ENCODE peak calls at places on chromosomes 2 and 18, in ten cellular contexts. F is lower lobe of right lung; B is endodermal cell; D is BE2C; J is CD8-positive, alpha-beta memory T cell; A is AG09309; H is astrocyte of the spinal cord; P is kidney epithelial cell; W is HCT116; Z is adrenal gland. Q is an unnamed sample.

GRCh38 chr18:25349131-25349925 is 2.6 kb downstream of the ZNF521 start:
- DNase-seq in F (peak), B (peak), D (no peak), J (no peak), A (no peak), H (peak), P (no peak), W (no peak), Z (peak), Q (no peak)

GRCh38 chr18:8140841-8141501 is 468.3 kb upstream of the RAB12 start:
- DNase-seq in F (no peak), B (peak), D (no peak), J (no peak), A (peak), H (peak), P (no peak), W (no peak), Z (peak), Q (no peak)

GRCh38 chr2:70779911-70780580 is 10.4 kb downstream of the FIGLA start:
- DNase-seq in F (no peak), B (no peak), D (no peak), J (no peak), A (no peak), H (no peak), P (no peak), W (no peak), Z (no peak), Q (no peak)

GRCh38 chr2:166361351-166362153 is 14.2 kb downstream of the SCN9A start:
- DNase-seq in F (no peak), B (no peak), D (no peak), J (no peak), A (no peak), H (peak), P (no peak), W (peak), Z (no peak), Q (peak)

GRCh38 chr2:72222829-72223564 is 75.3 kb upstream of the CYP26B1 start:
- DNase-seq in F (no peak), B (no peak), D (no peak), J (no peak), A (peak), H (peak), P (no peak), W (no peak), Z (no peak), Q (no peak)

GRCh38 chr2:213980883-213981282 is 430.0 kb upstream of the VWC2L start:
- DNase-seq in F (no peak), B (no peak), D (no peak), J (no peak), A (no peak), H (no peak), P (no peak), W (no peak), Z (no peak), Q (no peak)

GRCh38 chr2:25743132-25743830 is 69.9 kb upstream of the DTNB start:
- DNase-seq in F (no peak), B (no peak), D (no peak), J (no peak), A (no peak), H (no peak), P (no peak), W (no peak), Z (no peak), Q (no peak)

GRCh38 chr18:62982600-62983251 is 267.4 kb downstream of the PHLPP1 start:
- DNase-seq in F (no peak), B (peak), D (peak), J (peak), A (peak), H (peak), P (peak), W (peak), Z (peak), Q (peak)

GRCh38 chr18:54742654-54743053 is 85.6 kb upstream of the RAB27B start:
- DNase-seq in F (no peak), B (no peak), D (no peak), J (no peak), A (peak), H (peak), P (peak), W (no peak), Z (peak), Q (no peak)

GRCh38 chr2:71208756-71209155 is 18.1 kb downstream of the PAIP2B start:
- DNase-seq in F (no peak), B (no peak), D (no peak), J (no peak), A (no peak), H (no peak), P (no peak), W (no peak), Z (no peak), Q (no peak)

GRCh38 chr2:240619506-240620148 is 5.7 kb upstream of the GPR35 start:
- DNase-seq in F (peak), B (peak), D (peak), J (no peak), A (no peak), H (no peak), P (no peak), W (no peak), Z (peak), Q (no peak)

GRCh38 chr2:212294816-212295215 is 243.8 kb downstream of the ERBB4 start:
- DNase-seq in F (no peak), B (no peak), D (peak), J (no peak), A (no peak), H (no peak), P (no peak), W (no peak), Z (no peak), Q (no peak)

GRCh38 chr2:98608962-98609604 is 694 bp downstream of the UNC50 start:
- DNase-seq in F (no peak), B (peak), D (no peak), J (no peak), A (no peak), H (peak), P (no peak), W (no peak), Z (peak), Q (no peak)

GRCh38 chr2:128563348-128563687 is 244.7 kb upstream of the HS6ST1 start:
- DNase-seq in F (no peak), B (no peak), D (no peak), J (no peak), A (peak), H (peak), P (no peak), W (no peak), Z (peak), Q (no peak)

GRCh38 chr2:14601070-14601770 is 31.3 kb upstream of the LRATD1 start:
- DNase-seq in F (no peak), B (no peak), D (no peak), J (no peak), A (no peak), H (peak), P (no peak), W (no peak), Z (no peak), Q (no peak)

GRCh38 chr2:96117701-96118588 is 1.6 kb upstream of the ADRA2B start:
- DNase-seq in F (peak), B (no peak), D (peak), J (peak), A (no peak), H (no peak), P (no peak), W (no peak), Z (no peak), Q (no peak)

GRCh38 chr2:224982910-224983688 is 59.2 kb downstream of the DOCK10 start:
- DNase-seq in F (peak), B (no peak), D (no peak), J (no peak), A (no peak), H (peak), P (no peak), W (no peak), Z (no peak), Q (peak)

DNA sequence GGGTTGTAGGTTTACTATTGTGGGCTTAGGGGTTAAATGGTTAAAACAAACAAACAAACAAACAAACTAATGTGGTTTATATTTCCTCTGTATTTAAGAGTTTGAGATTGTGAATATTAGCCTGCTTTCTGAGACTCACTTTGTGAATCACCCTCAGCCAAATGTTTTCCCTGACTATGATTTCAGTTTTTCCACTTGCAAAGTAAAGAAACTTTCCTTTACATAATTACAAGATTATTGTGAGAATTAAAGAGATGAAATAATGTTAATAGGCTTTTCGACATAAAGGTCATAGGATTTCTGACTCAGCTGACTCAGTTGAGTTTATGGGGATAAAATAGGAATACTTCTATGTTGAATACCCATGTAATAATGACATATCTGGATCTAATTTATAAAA is 2.9 kb downstream of the GULP1 start:
- DNase-seq in F (no peak), B (no peak), D (no peak), J (no peak), A (no peak), H (peak), P (no peak), W (no peak), Z (no peak), Q (no peak)
- H3K4me3 ChIP-seq in F (peak), B (peak), D (peak), J (no peak), A (peak), H (peak), P (peak), W (peak), Z (no peak), Q (no peak)

GRCh38 chr18:10482985-10483949 is 28.8 kb downstream of the APCDD1 start:
- DNase-seq in F (no peak), B (no peak), D (no peak), J (no peak), A (no peak), H (no peak), P (no peak), W (no peak), Z (peak), Q (peak)

GRCh38 chr18:10481831-10482230 is 27.4 kb downstream of the APCDD1 start:
- DNase-seq in F (no peak), B (no peak), D (no peak), J (no peak), A (no peak), H (no peak), P (no peak), W (no peak), Z (no peak), Q (no peak)

GRCh38 chr18:10477863-10478260 is 23.4 kb downstream of the APCDD1 start:
- DNase-seq in F (no peak), B (no peak), D (no peak), J (no peak), A (no peak), H (no peak), P (no peak), W (no peak), Z (no peak), Q (no peak)

GRCh38 chr18:10485475-10485874 is 31.0 kb downstream of the APCDD1 start:
- DNase-seq in F (no peak), B (no peak), D (no peak), J (no peak), A (no peak), H (no peak), P (no peak), W (no peak), Z (no peak), Q (no peak)

GRCh38 chr18:10482363-10482984 is 28.0 kb downstream of the APCDD1 start:
- DNase-seq in F (no peak), B (no peak), D (no peak), J (no peak), A (no peak), H (no peak), P (no peak), W (no peak), Z (no peak), Q (no peak)
- H3K4me3 ChIP-seq in F (no peak), B (no peak), D (no peak), J (no peak), A (no peak), H (no peak), P (no peak), W (no peak), Z (no peak), Q (no peak)

GRCh38 chr2:219446689-219447088 is 12.0 kb downstream of the SPEG start:
- DNase-seq in F (no peak), B (no peak), D (no peak), J (no peak), A (no peak), H (no peak), P (no peak), W (no peak), Z (no peak), Q (no peak)

GRCh38 chr2:219449609-219450008 is 15.0 kb downstream of the SPEG start:
- DNase-seq in F (no peak), B (no peak), D (no peak), J (no peak), A (no peak), H (no peak), P (no peak), W (no peak), Z (no peak), Q (no peak)

GRCh38 chr2:219448776-219449476 is 14.3 kb downstream of the SPEG start:
- DNase-seq in F (no peak), B (peak), D (no peak), J (no peak), A (no peak), H (no peak), P (no peak), W (no peak), Z (no peak), Q (no peak)

GRCh38 chr2:219447242-219448098 is 12.8 kb downstream of the SPEG start:
- DNase-seq in F (no peak), B (peak), D (no peak), J (no peak), A (no peak), H (no peak), P (no peak), W (no peak), Z (no peak), Q (no peak)

GRCh38 chr2:219448099-219448775 is 13.6 kb downstream of the SPEG start:
- DNase-seq in F (no peak), B (peak), D (no peak), J (no peak), A (no peak), H (no peak), P (no peak), W (no peak), Z (no peak), Q (no peak)
- H3K4me3 ChIP-seq in F (no peak), B (no peak), D (no peak), J (no peak), A (no peak), H (no peak), P (no peak), W (no peak), Z (no peak), Q (no peak)

DNA sequence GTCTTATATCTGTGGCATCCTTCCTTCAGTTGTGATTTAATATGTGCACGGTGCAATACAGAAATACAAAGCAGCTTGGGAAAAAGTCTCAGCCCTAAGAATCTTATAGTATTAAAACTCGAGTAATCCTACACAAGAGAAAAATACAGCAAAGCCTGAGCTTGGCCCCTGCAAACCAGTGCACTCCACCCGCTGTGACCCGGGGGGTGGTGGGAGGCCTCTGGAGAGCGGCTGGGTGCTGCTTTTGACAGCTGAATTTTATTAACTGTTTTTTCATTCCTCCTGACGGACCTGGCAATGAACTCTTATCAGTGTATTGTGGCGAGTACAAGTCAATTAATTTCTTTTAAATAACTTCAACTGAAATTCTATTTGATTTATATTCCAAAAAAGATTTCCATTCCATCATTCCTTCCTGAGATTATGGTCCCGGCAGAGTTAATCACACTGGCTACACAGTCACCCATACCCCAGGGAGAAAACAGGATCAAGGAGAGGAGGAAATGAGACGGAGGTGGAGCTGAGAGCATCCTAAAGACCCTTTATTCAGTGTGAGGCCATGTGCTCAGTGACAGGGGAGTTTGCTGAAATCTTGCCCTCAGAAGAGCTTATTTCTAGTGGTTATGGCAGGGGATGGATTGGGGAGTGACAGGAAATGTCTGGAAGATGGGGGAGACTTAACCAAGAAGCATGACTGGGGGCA is 124.8 kb downstream of the KLHL29 start:
- DNase-seq in F (peak), B (no peak), D (no peak), J (no peak), A (no peak), H (no peak), P (no peak), W (no peak), Z (no peak), Q (no peak)
- H3K4me3 ChIP-seq in F (no peak), B (no peak), D (no peak), J (no peak), A (no peak), H (no peak), P (no peak), W (no peak), Z (no peak), Q (no peak)

GRCh38 chr18:45687617-45688016 is 36.4 kb upstream of the SLC14A1 start:
- DNase-seq in F (no peak), B (no peak), D (no peak), J (no peak), A (no peak), H (no peak), P (no peak), W (no peak), Z (no peak), Q (peak)
- H3K4me3 ChIP-seq in F (no peak), B (no peak), D (no peak), J (peak), A (no peak), H (no peak), P (no peak), W (no peak), Z (no peak), Q (peak)

GRCh38 chr18:79496237-79496977 is 100.7 kb downstream of the NFATC1 start:
- DNase-seq in F (peak), B (no peak), D (no peak), J (no peak), A (no peak), H (no peak), P (no peak), W (no peak), Z (peak), Q (no peak)

GRCh38 chr18:79495591-79496071 is 99.9 kb downstream of the NFATC1 start:
- DNase-seq in F (peak), B (no peak), D (no peak), J (no peak), A (no peak), H (no peak), P (no peak), W (no peak), Z (peak), Q (no peak)

GRCh38 chr18:79498662-79499061 is 102.9 kb downstream of the NFATC1 start:
- DNase-seq in F (no peak), B (no peak), D (no peak), J (no peak), A (no peak), H (no peak), P (no peak), W (no peak), Z (no peak), Q (no peak)

GRCh38 chr18:79497638-79498081 is 101.9 kb downstream of the NFATC1 start:
- DNase-seq in F (no peak), B (no peak), D (no peak), J (no peak), A (no peak), H (no peak), P (no peak), W (no peak), Z (no peak), Q (no peak)

GRCh38 chr18:79496978-79497637 is 101.4 kb downstream of the NFATC1 start:
- DNase-seq in F (peak), B (no peak), D (peak), J (no peak), A (no peak), H (peak), P (no peak), W (no peak), Z (peak), Q (no peak)
- H3K4me3 ChIP-seq in F (no peak), B (no peak), D (no peak), J (no peak), A (no peak), H (no peak), P (no peak), W (no peak), Z (no peak), Q (no peak)

GRCh38 chr18:75678662-75679061 is 251.2 kb upstream of the SMIM21 start:
- DNase-seq in F (no peak), B (no peak), D (no peak), J (no peak), A (no peak), H (peak), P (no peak), W (no peak), Z (no peak), Q (no peak)
- H3K4me3 ChIP-seq in F (no peak), B (no peak), D (no peak), J (no peak), A (no peak), H (no peak), P (no peak), W (no peak), Z (no peak), Q (no peak)

DNA sequence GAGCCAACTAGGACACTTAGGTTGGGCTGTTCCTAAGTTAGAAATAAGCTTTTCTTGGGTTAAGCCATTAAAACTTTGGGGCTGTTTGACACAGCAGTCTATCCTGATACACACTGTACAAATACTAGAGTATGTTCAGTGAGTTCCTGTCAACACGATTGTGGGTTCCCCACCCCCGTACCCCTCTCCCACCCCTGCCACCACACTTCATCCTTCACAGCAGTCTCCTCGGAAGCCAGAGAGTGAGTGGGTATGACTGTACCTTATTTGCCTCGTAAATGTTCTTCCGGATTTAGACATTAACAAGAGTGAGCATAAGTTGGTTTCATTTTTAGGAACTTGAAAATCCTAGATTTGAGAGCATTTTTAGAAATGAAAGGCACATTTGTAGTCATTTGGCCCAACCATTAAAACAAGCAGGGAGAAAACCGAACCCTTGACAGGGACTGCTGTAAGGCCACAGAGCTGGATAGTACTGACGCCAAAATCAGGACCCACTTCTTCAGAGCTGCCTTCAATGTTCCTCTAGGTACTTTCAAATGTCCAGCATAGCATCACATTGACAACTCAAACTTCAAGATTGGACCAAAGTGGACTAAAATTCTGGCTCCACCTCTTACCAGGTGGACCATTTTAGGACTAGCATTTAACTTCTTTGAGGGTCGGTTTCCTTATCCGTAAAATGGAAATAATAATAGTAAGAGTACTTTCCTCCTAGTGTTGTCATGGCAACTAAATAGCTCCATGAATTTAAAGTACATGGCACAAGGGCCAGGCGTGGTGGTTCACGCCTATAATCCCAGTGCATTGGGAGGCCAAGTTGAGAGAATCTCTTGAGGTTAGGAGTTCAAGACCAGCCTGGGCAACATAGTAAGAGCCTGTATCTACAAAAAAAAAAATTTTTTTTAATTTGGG is 166.3 kb upstream of the SERTAD2 start:
- DNase-seq in F (no peak), B (no peak), D (no peak), J (peak), A (no peak), H (no peak), P (no peak), W (no peak), Z (no peak), Q (no peak)
- H3K4me3 ChIP-seq in F (no peak), B (no peak), D (no peak), J (peak), A (no peak), H (no peak), P (no peak), W (no peak), Z (no peak), Q (no peak)

GRCh38 chr2:202267495-202267894 is 1.9 kb downstream of the NOP58 start:
- DNase-seq in F (no peak), B (no peak), D (no peak), J (no peak), A (no peak), H (no peak), P (no peak), W (no peak), Z (no peak), Q (peak)
- H3K4me3 ChIP-seq in F (peak), B (peak), D (peak), J (peak), A (peak), H (peak), P (peak), W (peak), Z (no peak), Q (peak)

GRCh38 chr2:111706481-111707001 is 177.5 kb downstream of the ANAPC1 start:
- DNase-seq in F (no peak), B (peak), D (no peak), J (no peak), A (no peak), H (no peak), P (no peak), W (no peak), Z (no peak), Q (peak)
- H3K4me3 ChIP-seq in F (no peak), B (no peak), D (no peak), J (no peak), A (no peak), H (no peak), P (no peak), W (no peak), Z (no peak), Q (no peak)